ENCODE peak calls at places on chromosomes 12 and 14, in six cellular contexts. One of them, this sample, is unnamed.

GRCh38 chr12:75960086-75960910 is 71.3 kb downstream of the PHLDA1 start:
- DNase-seq in adrenal gland: no peak
- DNase-seq in suprapubic skin: no peak
- DNase-seq in upper lobe of right lung: no peak
- DNase-seq in A549: no peak
- DNase-seq in colonic mucosa: peak; percentile 77
- DNase-seq in this sample: no peak

GRCh38 chr14:50832935-50833607 is 2.1 kb upstream of the NIN start:
- DNase-seq in colonic mucosa: no peak
- DNase-seq in A549: no peak
- DNase-seq in upper lobe of right lung: no peak
- DNase-seq in adrenal gland: no peak
- DNase-seq in suprapubic skin: no peak
- DNase-seq in this sample: no peak

GRCh38 chr12:49985981-49986380 is 13.2 kb downstream of the AQP6 start:
- DNase-seq in suprapubic skin: no peak
- DNase-seq in adrenal gland: no peak
- DNase-seq in colonic mucosa: no peak
- DNase-seq in A549: no peak
- DNase-seq in upper lobe of right lung: no peak
- DNase-seq in this sample: no peak

GRCh38 chr14:85921241-85921640 is 391.3 kb downstream of the FLRT2 start:
- DNase-seq in A549: no peak
- DNase-seq in colonic mucosa: no peak
- DNase-seq in suprapubic skin: no peak
- DNase-seq in upper lobe of right lung: no peak
- DNase-seq in adrenal gland: no peak
- DNase-seq in this sample: no peak

GRCh38 chr14:104280902-104281767 is 142.7 kb downstream of the KIF26A start:
- DNase-seq in upper lobe of right lung: peak; percentile 53
- DNase-seq in A549: no peak
- DNase-seq in colonic mucosa: no peak
- DNase-seq in adrenal gland: peak; percentile 16
- DNase-seq in suprapubic skin: peak; percentile 51
- DNase-seq in this sample: no peak

GRCh38 chr14:93958567-93959238 is 17.7 kb downstream of the ASB2 start:
- DNase-seq in A549: no peak
- DNase-seq in colonic mucosa: no peak
- DNase-seq in adrenal gland: no peak
- DNase-seq in suprapubic skin: no peak
- DNase-seq in upper lobe of right lung: no peak
- DNase-seq in this sample: no peak

GRCh38 chr12:65119063-65119462 is 2.0 kb downstream of the WIF1 start:
- DNase-seq in A549: no peak
- DNase-seq in adrenal gland: no peak
- DNase-seq in suprapubic skin: no peak
- DNase-seq in colonic mucosa: no peak
- DNase-seq in upper lobe of right lung: no peak
- DNase-seq in this sample: no peak

GRCh38 chr12:93152617-93153016 is 223.5 kb upstream of the EEA1 start:
- DNase-seq in adrenal gland: no peak
- DNase-seq in colonic mucosa: no peak
- DNase-seq in suprapubic skin: no peak
- DNase-seq in A549: no peak
- DNase-seq in upper lobe of right lung: no peak
- DNase-seq in this sample: no peak

GRCh38 chr12:78695749-78696148 is 168.8 kb upstream of the SYT1 start:
- DNase-seq in colonic mucosa: no peak
- DNase-seq in adrenal gland: no peak
- DNase-seq in upper lobe of right lung: no peak
- DNase-seq in suprapubic skin: no peak
- DNase-seq in A549: no peak
- DNase-seq in this sample: no peak

GRCh38 chr12:32893458-32893857 is 3.1 kb downstream of the PKP2 start:
- DNase-seq in adrenal gland: no peak
- DNase-seq in upper lobe of right lung: no peak
- DNase-seq in suprapubic skin: no peak
- DNase-seq in colonic mucosa: no peak
- DNase-seq in A549: no peak
- DNase-seq in this sample: no peak

DNA sequence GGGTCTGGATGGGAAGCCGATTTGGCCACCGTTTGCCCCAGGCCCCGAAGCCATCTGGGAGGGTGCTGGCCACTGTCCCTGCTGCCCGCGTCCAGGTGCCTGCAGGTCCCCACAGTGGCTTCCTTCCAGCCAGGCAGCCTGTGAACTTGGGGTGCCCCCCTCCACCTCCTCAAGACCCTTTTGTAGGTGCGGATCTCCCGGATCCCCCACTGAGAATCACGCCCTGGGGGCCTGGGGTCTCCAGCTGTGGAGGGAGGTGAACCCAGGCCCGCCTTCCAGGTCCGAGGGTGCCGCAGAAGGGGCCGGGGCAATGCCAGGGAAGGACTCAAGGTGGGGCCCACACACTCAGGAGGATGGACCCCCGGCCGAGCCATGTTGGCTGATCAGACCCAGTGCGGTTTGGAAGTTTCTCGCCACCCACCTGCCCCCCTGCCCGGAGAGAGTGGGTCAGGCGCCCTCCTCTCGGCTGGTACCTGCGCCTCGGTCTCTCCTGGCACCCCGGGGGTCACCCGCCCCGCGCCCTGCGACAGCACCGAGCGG is 1.7 kb downstream of the MMP17 start:
- DNase-seq in suprapubic skin: no peak
- DNase-seq in upper lobe of right lung: no peak
- DNase-seq in colonic mucosa: no peak
- DNase-seq in adrenal gland: no peak
- DNase-seq in A549: no peak
- DNase-seq in this sample: no peak
- H3K4me3 ChIP-seq in suprapubic skin: peak overlapping the region; percentile 68
- H3K4me3 ChIP-seq in upper lobe of right lung: peak overlapping the region; percentile 49
- H3K4me3 ChIP-seq in colonic mucosa: peak overlapping the region; percentile 26
- H3K4me3 ChIP-seq in adrenal gland: no peak overlapping the region
- H3K4me3 ChIP-seq in A549: peak overlapping the region; percentile 91
- H3K4me3 ChIP-seq in this sample: peak overlapping the region; percentile 58

GRCh38 chr12:10722905-10723866 is at the start of gene YBX3:
- DNase-seq in A549: peak; percentile 85
- DNase-seq in adrenal gland: peak; percentile 88
- DNase-seq in suprapubic skin: peak; percentile 95
- DNase-seq in colonic mucosa: peak; percentile 92
- DNase-seq in upper lobe of right lung: peak; percentile 94
- DNase-seq in this sample: peak; percentile 97
- H3K27ac ChIP-seq in A549: peak within 1 kb of the TSS; percentile 94
- H3K27ac ChIP-seq in adrenal gland: peak within 1 kb of the TSS; percentile 98
- H3K27ac ChIP-seq in suprapubic skin: peak within 1 kb of the TSS; percentile 100
- H3K27ac ChIP-seq in colonic mucosa: peak within 1 kb of the TSS; percentile 96
- H3K27ac ChIP-seq in upper lobe of right lung: peak within 1 kb of the TSS; percentile 98
- H3K27ac ChIP-seq in this sample: peak within 1 kb of the TSS; percentile 98

GRCh38 chr12:4031703-4032291 is 158.6 kb upstream of the PARP11 start:
- DNase-seq in suprapubic skin: peak; percentile 76
- DNase-seq in colonic mucosa: peak; percentile 29
- DNase-seq in upper lobe of right lung: peak; percentile 71
- DNase-seq in A549: peak; percentile 15
- DNase-seq in adrenal gland: peak; percentile 56
- DNase-seq in this sample: no peak
- H3K4me1 ChIP-seq in suprapubic skin: peaks cover 31% of the 10 kb centered on the region
- H3K4me1 ChIP-seq in colonic mucosa: no peaks in the 10 kb centered on the region
- H3K4me1 ChIP-seq in upper lobe of right lung: peaks cover 23% of the 10 kb centered on the region
- H3K4me1 ChIP-seq in A549: peaks cover 21% of the 10 kb centered on the region
- H3K4me1 ChIP-seq in adrenal gland: peaks cover 23% of the 10 kb centered on the region
- H3K4me1 ChIP-seq in this sample: peaks cover 14% of the 10 kb centered on the region

DNA sequence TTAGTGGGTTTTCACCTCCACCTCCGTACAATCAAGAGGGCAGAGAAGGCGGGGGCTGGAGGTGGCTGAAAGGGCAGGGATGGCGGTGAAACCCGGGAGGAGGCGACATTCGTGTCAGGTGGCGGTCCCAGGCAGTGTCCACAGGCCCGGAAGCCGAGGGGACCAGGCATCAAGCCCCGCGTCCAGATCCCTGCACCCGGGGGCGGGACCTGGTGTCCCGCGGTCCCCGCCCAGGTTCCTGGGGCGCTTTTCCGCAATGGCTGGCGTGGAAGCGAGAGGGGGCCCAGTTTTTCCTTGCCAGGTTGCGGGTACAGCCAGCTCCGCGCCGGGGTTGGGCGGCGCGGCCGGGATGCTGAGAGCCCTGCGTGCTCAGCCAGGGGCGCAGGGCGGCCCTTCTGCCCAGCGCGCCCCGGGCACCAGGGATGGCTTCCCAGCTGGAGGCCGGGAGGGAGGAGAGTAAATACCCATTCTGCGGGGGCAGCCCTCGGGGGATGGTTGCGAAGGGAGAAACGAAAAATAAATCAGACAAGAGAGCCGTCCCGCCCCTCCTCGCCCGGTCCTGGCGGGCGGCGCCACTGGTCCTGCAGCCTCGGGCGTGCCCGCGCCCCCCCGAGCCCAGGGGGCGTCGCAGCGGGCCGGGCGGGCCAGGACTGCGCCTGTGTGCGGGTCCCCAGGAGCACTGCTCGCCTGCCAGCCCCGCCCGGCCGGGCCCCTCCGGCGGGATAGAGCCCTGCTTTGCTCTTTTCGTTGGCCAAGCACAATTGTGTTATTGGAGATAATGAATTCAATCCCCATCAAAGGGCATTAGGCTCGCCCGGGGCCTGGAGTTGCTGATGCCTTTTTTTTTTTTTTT is 11.5 kb downstream of the FOXA1 start:
- DNase-seq in A549: no peak
- DNase-seq in adrenal gland: no peak
- DNase-seq in suprapubic skin: no peak
- DNase-seq in colonic mucosa: peak; percentile 61
- DNase-seq in upper lobe of right lung: peak; percentile 83
- DNase-seq in this sample: no peak
- H3K4me3 ChIP-seq in A549: peak overlapping the region; percentile 81
- H3K4me3 ChIP-seq in adrenal gland: no peak overlapping the region
- H3K4me3 ChIP-seq in suprapubic skin: peak overlapping the region; percentile 21
- H3K4me3 ChIP-seq in colonic mucosa: peak overlapping the region; percentile 44
- H3K4me3 ChIP-seq in upper lobe of right lung: peak overlapping the region; percentile 43
- H3K4me3 ChIP-seq in this sample: peak overlapping the region; percentile 16

DNA sequence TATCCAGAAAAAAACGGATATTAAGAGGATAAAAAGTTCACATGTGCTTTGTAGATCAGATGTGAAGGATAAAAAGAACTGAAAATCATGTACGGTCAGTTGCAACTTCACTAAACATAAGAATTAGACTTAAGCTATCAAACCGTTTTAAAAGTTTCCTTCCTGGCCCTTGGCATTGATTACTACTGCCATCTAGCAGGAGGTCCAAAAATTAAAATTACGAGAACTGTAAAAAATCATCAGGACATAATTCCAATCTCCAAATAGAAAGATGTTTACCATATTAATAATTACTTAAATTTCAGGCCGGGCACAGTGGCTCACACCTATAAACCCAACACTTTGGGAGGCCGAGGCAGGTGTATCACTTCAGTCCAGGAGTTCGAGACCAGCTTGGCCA is 7.9 kb downstream of the WDR89 start:
- DNase-seq in suprapubic skin: no peak
- DNase-seq in A549: no peak
- DNase-seq in colonic mucosa: no peak
- DNase-seq in adrenal gland: no peak
- DNase-seq in upper lobe of right lung: no peak
- DNase-seq in this sample: no peak
- H3K27ac ChIP-seq in suprapubic skin: no peak overlapping the region
- H3K27ac ChIP-seq in A549: no peak overlapping the region
- H3K27ac ChIP-seq in colonic mucosa: no peak overlapping the region
- H3K27ac ChIP-seq in adrenal gland: no peak overlapping the region
- H3K27ac ChIP-seq in upper lobe of right lung: no peak overlapping the region
- H3K27ac ChIP-seq in this sample: no peak overlapping the region

GRCh38 chr12:103969391-103969790 is 3.7 kb downstream of the TDG start:
- DNase-seq in upper lobe of right lung: no peak
- DNase-seq in adrenal gland: no peak
- DNase-seq in suprapubic skin: no peak
- DNase-seq in colonic mucosa: no peak
- DNase-seq in A549: no peak
- DNase-seq in this sample: no peak
- H3K4me1 ChIP-seq in upper lobe of right lung: peaks cover 25% of the 10 kb centered on the region
- H3K4me1 ChIP-seq in adrenal gland: peaks cover 56% of the 10 kb centered on the region
- H3K4me1 ChIP-seq in suprapubic skin: peaks cover 36% of the 10 kb centered on the region
- H3K4me1 ChIP-seq in colonic mucosa: peaks cover 2% of the 10 kb centered on the region
- H3K4me1 ChIP-seq in A549: peaks cover 24% of the 10 kb centered on the region
- H3K4me1 ChIP-seq in this sample: peaks cover 37% of the 10 kb centered on the region

This sample was measured in esophagus muscularis mucosa.